ENCODE peak calls at places on chromosomes 12 and 14, in ten cellular contexts. B, L, S, A, K, U, O, P, F and E are unnamed samples.

GRCh38 chr12:122726056-122726558 is 4.5 kb downstream of the HCAR1 start:
- DNase-seq in L (no peak), F (peak; percentile 31), K (no peak), O (no peak), S (no peak), B (no peak), U (no peak), A (no peak), P (peak; percentile 61), E (no peak)

GRCh38 chr12:1122803-1123202 is 131.8 kb downstream of the ERC1 start:
- DNase-seq in K (peak; percentile 78), O (no peak), F (peak; percentile 79), B (peak; percentile 70), P (peak; percentile 38), U (no peak), A (no peak), S (no peak), L (no peak), E (no peak)

GRCh38 chr12:127957001-127957660 is 309.8 kb upstream of the TMEM132C start:
- DNase-seq in S (no peak), K (no peak), F (no peak), P (no peak), B (no peak), O (no peak), L (no peak), A (no peak), U (no peak), E (peak; percentile 75)

GRCh38 chr12:41514050-41514449 is 325.9 kb downstream of the PDZRN4 start:
- DNase-seq in P (no peak), S (no peak), U (no peak), F (no peak), K (no peak), O (no peak), L (no peak), A (no peak), B (no peak), E (no peak)

GRCh38 chr12:15856097-15856982 is 25.8 kb upstream of the STRAP start:
- DNase-seq in O (peak; percentile 93), K (peak; percentile 64), P (peak; percentile 90), S (peak; percentile 76), A (no peak), L (no peak), U (no peak), B (no peak), F (peak; percentile 51), E (peak; percentile 67)

GRCh38 chr12:46188170-46188569 is 80.7 kb downstream of the SLC38A1 start:
- DNase-seq in B (no peak), A (no peak), O (no peak), K (no peak), F (no peak), P (no peak), U (no peak), S (no peak), L (no peak), E (no peak)

GRCh38 chr12:56157201-56158028 is 744 bp upstream of the MYL6 start:
- DNase-seq in S (peak; percentile 83), A (peak; percentile 62), F (peak; percentile 85), P (peak; percentile 91), U (peak; percentile 87), K (peak; percentile 75), O (peak; percentile 81), B (peak; percentile 73), L (peak; percentile 95), E (peak; percentile 86)

GRCh38 chr14:32469388-32470160 is 140.5 kb downstream of the AKAP6 start:
- DNase-seq in B (no peak), U (no peak), F (no peak), O (no peak), S (peak; percentile 76), L (no peak), A (no peak), P (peak; percentile 80), K (no peak), E (peak; percentile 73)

GRCh38 chr14:104868811-104869572 is 3.9 kb downstream of the CEP170B start:
- DNase-seq in P (no peak), A (no peak), U (no peak), O (no peak), F (no peak), B (no peak), S (no peak), K (no peak), L (no peak), E (no peak)

GRCh38 chr12:89135976-89136634 is 216.2 kb downstream of the DUSP6 start:
- DNase-seq in B (no peak), O (no peak), A (no peak), K (no peak), L (no peak), P (no peak), U (no peak), S (peak; percentile 70), F (peak; percentile 9), E (peak; percentile 38)

GRCh38 chr12:63321373-63321772 is 170.4 kb upstream of the AVPR1A start:
- DNase-seq in K (no peak), U (no peak), L (no peak), F (no peak), A (no peak), P (no peak), O (no peak), B (no peak), S (no peak), E (no peak)

GRCh38 chr12:20429876-20430275 is 61.5 kb downstream of the PDE3A start:
- DNase-seq in L (no peak), U (no peak), S (no peak), B (no peak), O (no peak), A (no peak), P (peak; percentile 63), K (no peak), F (no peak), E (no peak)

GRCh38 chr14:104092931-104093365 is 7.4 kb downstream of the ASPG start:
- DNase-seq in B (no peak), U (peak; percentile 56), S (no peak), P (no peak), F (no peak), A (no peak), L (no peak), O (no peak), K (no peak), E (no peak)

DNA sequence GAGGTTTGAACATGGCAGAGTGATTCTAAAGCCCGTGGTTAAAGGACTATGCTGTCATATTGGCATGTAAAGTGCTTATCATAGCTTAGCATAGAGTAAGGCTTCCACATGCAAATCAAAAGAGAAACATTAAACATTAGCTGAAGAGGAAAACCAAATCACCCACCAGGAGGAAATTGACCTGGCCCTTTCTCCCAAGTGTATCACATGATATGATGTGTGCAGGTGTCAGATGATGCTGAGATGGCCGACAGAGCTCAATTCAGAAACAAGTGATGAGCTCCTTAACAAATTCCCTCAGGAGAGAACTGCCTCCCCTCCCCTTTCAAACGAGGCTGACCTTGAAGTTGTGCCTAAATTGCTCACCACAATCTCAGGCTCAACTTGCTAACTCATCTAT is 217.1 kb upstream of the BTG1 start:
- DNase-seq in K (no peak), A (no peak), S (no peak), U (no peak), F (no peak), L (no peak), B (no peak), O (no peak), P (no peak), E (no peak)
- H3K4me3 ChIP-seq in K (peak overlapping the region; percentile 49), A (peak overlapping the region; percentile 32), S (no peak overlapping the region), U (no peak overlapping the region), F (no peak overlapping the region), L (no peak overlapping the region), B (peak overlapping the region; percentile 27), O (no peak overlapping the region), P (no peak overlapping the region), E (no peak overlapping the region)

GRCh38 chr12:50923361-50924130 is 28.8 kb upstream of the HIGD1C start:
- DNase-seq in P (peak; percentile 21), S (no peak), B (no peak), A (no peak), U (no peak), O (no peak), K (no peak), F (no peak), L (no peak), E (peak; percentile 15)
- H3K4me3 ChIP-seq in P (no peak overlapping the region), S (no peak overlapping the region), B (peak overlapping the region; percentile 40), A (peak overlapping the region; percentile 84), U (peak overlapping the region; percentile 99), O (peak overlapping the region; percentile 65), K (no peak overlapping the region), F (peak overlapping the region; percentile 14), L (peak overlapping the region; percentile 87), E (no peak overlapping the region)

GRCh38 chr12:54007538-54008259 is 1.1 kb upstream of the HOXC8 start:
- DNase-seq in L (no peak), S (no peak), P (no peak), F (no peak), A (no peak), U (no peak), B (no peak), O (no peak), K (no peak), E (no peak)

GRCh38 chr12:54005531-54005852 is 3.3 kb upstream of the HOXC8 start:
- DNase-seq in S (no peak), L (no peak), P (no peak), F (no peak), B (no peak), O (no peak), U (no peak), A (no peak), K (no peak), E (no peak)

GRCh38 chr12:54005853-54006699 is 2.7 kb upstream of the HOXC8 start:
- DNase-seq in S (peak; percentile 62), P (peak; percentile 73), B (peak; percentile 92), U (peak; percentile 94), F (peak; percentile 82), L (peak; percentile 96), A (peak; percentile 88), O (peak; percentile 97), K (peak; percentile 76), E (peak; percentile 87)

GRCh38 chr12:54008260-54008552 is 579 bp upstream of the HOXC8 start:
- DNase-seq in L (no peak), B (no peak), F (no peak), O (no peak), P (no peak), A (no peak), U (no peak), K (no peak), S (no peak), E (no peak)

DNA sequence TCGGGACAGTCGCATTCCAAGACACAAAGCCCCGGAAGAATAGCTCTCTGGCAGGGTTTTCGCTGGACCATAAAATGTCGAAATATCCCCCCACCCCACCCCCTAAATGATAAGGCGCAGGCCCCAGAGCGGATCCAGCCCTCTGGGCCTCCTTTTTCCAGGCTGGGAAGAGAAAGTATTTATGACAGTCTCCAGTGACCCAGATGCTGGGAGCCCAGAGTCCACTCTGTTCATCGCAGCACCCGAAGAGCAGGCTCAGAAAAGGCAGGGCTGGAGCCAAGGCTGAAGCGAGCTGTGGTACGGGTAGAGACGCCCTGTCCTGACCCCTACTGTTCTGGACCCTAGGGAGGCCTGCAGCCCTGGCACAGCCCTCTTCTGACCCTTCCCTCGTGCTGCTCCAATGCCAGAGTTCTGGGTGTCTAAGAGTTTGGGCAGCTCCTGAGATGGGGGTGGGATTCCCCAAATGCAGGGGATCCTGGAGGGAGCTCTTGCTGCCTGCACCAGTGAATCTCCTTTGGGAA is 2.0 kb upstream of the HOXC8 start:
- DNase-seq in A (no peak), B (no peak), K (no peak), S (no peak), U (no peak), F (no peak), P (no peak), O (no peak), L (no peak), E (peak; percentile 57)
- H3K4me3 ChIP-seq in A (peak overlapping the region; percentile 37), B (peak overlapping the region; percentile 62), K (no peak overlapping the region), S (no peak overlapping the region), U (peak overlapping the region; percentile 50), F (peak overlapping the region; percentile 5), P (no peak overlapping the region), O (peak overlapping the region; percentile 38), L (peak overlapping the region; percentile 38), E (peak overlapping the region; percentile 98)

GRCh38 chr14:52693004-52693403 is 2.4 kb downstream of the ERO1A start:
- DNase-seq in B (no peak), F (no peak), A (no peak), S (no peak), O (no peak), L (no peak), U (no peak), K (no peak), P (no peak), E (no peak)
- H3K4me3 ChIP-seq in B (no peak overlapping the region), F (no peak overlapping the region), A (no peak overlapping the region), S (no peak overlapping the region), O (no peak overlapping the region), L (no peak overlapping the region), U (no peak overlapping the region), K (no peak overlapping the region), P (no peak overlapping the region), E (no peak overlapping the region)